ENCODE peak calls at places on chromosomes 1 and 21, in five cellular contexts. O is fibroblast of mammary gland; I is activated naive CD4-positive, alpha-beta T cell treated with Interleukin-2 at 50 U/mL for 16 hours; M is activated CD8-positive, alpha-beta memory T cell treated with anti-CD3 and anti-CD28 coated beads for 24 hours; Y is small intestine. C is an unnamed sample.

GRCh38 chr1:92543131-92544055 is 56.7 kb upstream of the GFI1 start:
- DNase-seq in O (no peak), I (no peak), M (no peak), Y (no peak), C (no peak)

GRCh38 chr1:24963099-24963872 is 33.2 kb upstream of the RUNX3 start:
- DNase-seq in O (no peak), I (peak; percentile 35), M (no peak), Y (peak; percentile 44), C (no peak)

GRCh38 chr1:217311766-217312165 is 319.1 kb downstream of the GPATCH2 start:
- DNase-seq in O (peak; percentile 46), I (no peak), M (no peak), Y (peak; percentile 10), C (no peak)

GRCh38 chr1:119772298-119772697 is 3.6 kb upstream of the HMGCS2 start:
- DNase-seq in O (no peak), I (no peak), M (no peak), Y (no peak), C (no peak)

GRCh38 chr1:94379615-94380014 is 38.6 kb upstream of the ABCD3 start:
- DNase-seq in O (no peak), I (no peak), M (no peak), Y (peak; percentile 74), C (no peak)

GRCh38 chr1:110478886-110479285 is 27.9 kb downstream of the PROK1 start:
- DNase-seq in O (no peak), I (no peak), M (no peak), Y (no peak), C (peak; percentile 31)

GRCh38 chr1:53732409-53732808 is 6.6 kb downstream of the GLIS1 start:
- DNase-seq in O (no peak), I (no peak), M (no peak), Y (no peak), C (no peak)

GRCh38 chr1:21573971-21574458 is 64.8 kb downstream of the ALPL start:
- DNase-seq in O (peak; percentile 83), I (peak; percentile 9), M (no peak), Y (peak; percentile 31), C (peak; percentile 73)

GRCh38 chr1:205435904-205436573 is 14.2 kb upstream of the LEMD1 start:
- DNase-seq in O (no peak), I (no peak), M (no peak), Y (no peak), C (no peak)

GRCh38 chr1:200518524-200518923 is 102.0 kb downstream of the KIF14 start:
- DNase-seq in O (no peak), I (no peak), M (no peak), Y (no peak), C (no peak)

GRCh38 chr1:172948457-172948856 is 102.3 kb downstream of the TNFSF18 start:
- DNase-seq in O (peak; percentile 97), I (peak; percentile 7), M (no peak), Y (no peak), C (no peak)

GRCh38 chr1:206075786-206076725 is 23.1 kb downstream of the RHEX start:
- DNase-seq in O (peak; percentile 55), I (no peak), M (no peak), Y (no peak), C (no peak)

GRCh38 chr1:109776911-109777310 is 13.2 kb upstream of the EPS8L3 start:
- DNase-seq in O (peak; percentile 82), I (peak; percentile 76), M (peak; percentile 91), Y (peak; percentile 90), C (peak; percentile 69)

GRCh38 chr1:11571906-11572616 is 82.2 kb downstream of the FBXO2 start:
- DNase-seq in O (no peak), I (no peak), M (no peak), Y (no peak), C (no peak)

GRCh38 chr1:193118803-193119730 is 2.8 kb upstream of the CDC73 start:
- DNase-seq in O (no peak), I (no peak), M (no peak), Y (peak; percentile 51), C (no peak)

GRCh38 chr21:33801424-33802405 is 113.9 kb downstream of the ATP5PO start:
- DNase-seq in O (peak; percentile 63), I (no peak), M (no peak), Y (peak; percentile 5), C (no peak)

GRCh38 chr1:232748910-232749368 is 56.3 kb upstream of the MAP10 start:
- DNase-seq in O (no peak), I (no peak), M (no peak), Y (no peak), C (no peak)

GRCh38 chr1:193183019-193183643 is 3.3 kb downstream of the B3GALT2 start:
- DNase-seq in O (peak; percentile 67), I (no peak), M (no peak), Y (peak; percentile 77), C (no peak)

GRCh38 chr1:202126426-202126825 is 3.7 kb downstream of the GPR37L1 start:
- DNase-seq in O (no peak), I (no peak), M (no peak), Y (no peak), C (no peak)

GRCh38 chr1:206004821-206005220 is 1.6 kb upstream of the RAB7B start:
- DNase-seq in O (no peak), I (no peak), M (peak; percentile 19), Y (no peak), C (no peak)

GRCh38 chr1:8431028-8431427 is 113.1 kb downstream of the SLC45A1 start:
- DNase-seq in O (no peak), I (peak; percentile 37), M (peak; percentile 65), Y (no peak), C (no peak)

GRCh38 chr1:29641921-29642320 is 405.6 kb downstream of the PTPRU start:
- DNase-seq in O (no peak), I (no peak), M (peak; percentile 15), Y (no peak), C (no peak)

GRCh38 chr1:73980324-73981040 is 217.5 kb downstream of the LRRIQ3 start:
- DNase-seq in O (no peak), I (no peak), M (no peak), Y (peak; percentile 85), C (no peak)

GRCh38 chr1:40174788-40175187 is 13.6 kb downstream of the RLF start:
- DNase-seq in O (no peak), I (no peak), M (no peak), Y (no peak), C (no peak)

GRCh38 chr1:54580856-54581550 is 33.0 kb downstream of the ACOT11 start:
- DNase-seq in O (no peak), I (no peak), M (no peak), Y (no peak), C (no peak)

C was measured in left colon.